ENCODE peak calls at places on chromosomes 16 and 17, in five cellular contexts. D is H1, J is K562, B is HepG2, M is GM12878. W is an unnamed sample.

GRCh38 chr17:56274491-56274890 is 121.2 kb downstream of the ANKFN1 start:
- DNase-seq in D (no peak), J (no peak), B (no peak), M (no peak), W (no peak)

GRCh38 chr16:81251871-81252270 is 13.4 kb downstream of the BCO1 start:
- DNase-seq in D (no peak), J (no peak), B (no peak), M (no peak), W (no peak)

GRCh38 chr16:19645557-19645981 is 72.5 kb downstream of the KNOP1 start:
- DNase-seq in D (peak), J (no peak), B (no peak), M (no peak), W (no peak)

GRCh38 chr17:82213251-82214011 is 789 bp upstream of the CCDC57 start:
- DNase-seq in D (peak), J (peak), B (peak), M (no peak), W (no peak)

GRCh38 chr16:66515543-66516171 is 34.3 kb downstream of the TK2 start:
- DNase-seq in D (peak), J (peak), B (no peak), M (no peak), W (no peak)

GRCh38 chr17:74457146-74457819 is 9.2 kb upstream of the CD300A start:
- DNase-seq in D (peak), J (peak), B (peak), M (no peak), W (peak)

GRCh38 chr16:16162591-16162990 is 60.7 kb downstream of the ABCC6 start:
- DNase-seq in D (no peak), J (no peak), B (no peak), M (no peak), W (no peak)

GRCh38 chr16:86099326-86099725 is 200.4 kb downstream of the IRF8 start:
- DNase-seq in D (no peak), J (no peak), B (no peak), M (no peak), W (no peak)

GRCh38 chr17:74957935-74958549 is 14.5 kb downstream of the HID1 start:
- DNase-seq in D (peak), J (peak), B (peak), M (no peak), W (no peak)

GRCh38 chr17:12637015-12637414 is 28.7 kb upstream of the MYOCD start:
- DNase-seq in D (no peak), J (no peak), B (no peak), M (no peak), W (no peak)

DNA sequence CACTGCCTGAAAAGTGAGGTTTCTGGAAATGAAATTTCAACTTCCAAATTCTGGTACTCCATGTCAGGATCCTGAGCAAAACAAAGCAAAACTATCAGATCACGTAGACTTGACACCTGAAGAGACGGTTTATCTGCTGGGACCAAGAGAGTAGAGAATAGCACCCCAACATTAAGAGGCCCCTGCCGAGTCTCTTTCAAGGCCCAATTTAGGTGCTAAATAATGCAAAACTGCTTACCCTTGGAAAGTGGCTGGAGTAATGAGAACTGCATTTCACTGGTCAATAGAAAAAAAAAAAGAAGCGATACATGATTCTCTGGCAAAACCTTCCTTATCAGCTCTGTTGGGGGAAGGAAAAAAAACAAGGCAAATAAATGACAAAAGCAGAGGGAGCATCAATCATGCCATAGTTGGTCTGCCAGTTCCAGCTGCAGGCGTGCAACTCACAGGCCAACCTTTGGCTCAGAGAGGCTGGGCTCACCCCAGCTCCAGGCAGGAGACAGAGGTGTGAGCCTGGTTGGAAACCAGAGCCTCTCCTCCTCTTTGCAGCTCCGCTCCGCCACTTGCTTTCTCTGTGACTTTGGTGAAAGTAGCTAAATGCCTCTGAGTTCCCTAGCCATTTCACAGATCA is 595.2 kb downstream of the TOX3 start:
- DNase-seq in D (peak), J (no peak), B (no peak), M (no peak), W (no peak)
- TF ChIP-seq SIN3A in D (no peak), J (no peak), B (no peak), M (no peak), W (no peak)

GRCh38 chr16:88863426-88863825 is 3.0 kb downstream of the PABPN1L start:
- DNase-seq in D (no peak), J (no peak), B (no peak), M (no peak), W (no peak)
- TF ChIP-seq CEBPB in D (no peak), J (no peak), B (no peak), M (no peak), W (no peak)

GRCh38 chr16:3734758-3735221 is 17.5 kb upstream of the TRAP1 start:
- DNase-seq in D (no peak), J (no peak), B (no peak), M (no peak), W (no peak)
- TF ChIP-seq SIN3A in D (no peak), J (no peak), B (no peak), M (no peak), W (no peak)

GRCh38 chr17:50479522-50480141 is 972 bp downstream of the RSAD1 start:
- DNase-seq in D (peak), J (peak), B (peak), M (peak), W (peak)
- TF ChIP-seq CEBPB in D (no peak), J (no peak), B (no peak), M (no peak), W (no peak)

GRCh38 chr17:72603346-72604242 is 482.8 kb downstream of the SOX9 start:
- DNase-seq in D (no peak), J (no peak), B (no peak), M (no peak), W (no peak)

GRCh38 chr17:72604518-72604917 is 483.7 kb downstream of the SOX9 start:
- DNase-seq in D (no peak), J (no peak), B (peak), M (no peak), W (no peak)

GRCh38 chr17:72600934-72601333 is 480.1 kb downstream of the SOX9 start:
- DNase-seq in D (no peak), J (no peak), B (no peak), M (no peak), W (no peak)

GRCh38 chr17:72605543-72605942 is 484.7 kb downstream of the SOX9 start:
- DNase-seq in D (no peak), J (no peak), B (no peak), M (no peak), W (no peak)

GRCh38 chr17:72602517-72603345 is 481.9 kb downstream of the SOX9 start:
- DNase-seq in D (peak), J (no peak), B (no peak), M (no peak), W (peak)
- TF ChIP-seq SIN3A in D (no peak), J (no peak), B (no peak), M (no peak), W (no peak)

GRCh38 chr17:30805944-30806456 is 18.5 kb downstream of the CRLF3 start:
- DNase-seq in D (no peak), J (no peak), B (no peak), M (no peak), W (no peak)
- TF ChIP-seq CEBPB in D (no peak), J (no peak), B (no peak), M (no peak), W (no peak)

GRCh38 chr16:47644166-47644565 is 183.0 kb downstream of the PHKB start:
- DNase-seq in D (no peak), J (no peak), B (no peak), M (no peak), W (no peak)
- TF ChIP-seq SIN3A in D (no peak), J (no peak), B (no peak), M (no peak), W (no peak)

GRCh38 chr16:6106061-6106460 is 1008.5 kb upstream of the EEF2KMT start:
- DNase-seq in D (no peak), J (no peak), B (no peak), M (no peak), W (no peak)

GRCh38 chr16:6113749-6114148 is 1016.2 kb upstream of the EEF2KMT start:
- DNase-seq in D (no peak), J (no peak), B (no peak), M (no peak), W (no peak)

GRCh38 chr16:6112700-6113099 is 1015.1 kb upstream of the EEF2KMT start:
- DNase-seq in D (no peak), J (no peak), B (no peak), M (no peak), W (no peak)

DNA sequence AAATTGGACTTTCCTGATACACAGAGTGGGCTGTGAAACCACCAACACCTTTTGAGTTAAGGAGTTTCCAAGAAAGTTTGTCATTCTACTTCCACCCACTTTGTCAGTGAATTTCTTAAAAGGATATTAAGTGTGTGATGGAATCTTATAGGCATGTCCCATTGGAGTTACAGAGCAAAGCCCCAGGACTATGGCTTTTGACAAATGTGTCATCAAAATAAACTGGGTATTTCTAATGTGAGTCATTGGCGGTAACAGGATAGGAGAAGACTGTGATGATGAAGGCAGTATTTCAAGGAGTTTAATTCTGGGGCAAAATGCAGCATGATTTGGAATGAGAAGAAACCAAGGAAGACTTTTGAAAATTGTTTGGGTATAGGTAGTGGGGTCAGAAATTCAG is 1013.8 kb upstream of the EEF2KMT start:
- DNase-seq in D (no peak), J (no peak), B (no peak), M (no peak), W (no peak)
- TF ChIP-seq CEBPB in D (no peak), J (no peak), B (no peak), M (no peak), W (no peak)

GRCh38 chr16:11571549-11571948 is 15.2 kb downstream of the LITAF start:
- DNase-seq in D (no peak), J (no peak), B (no peak), M (no peak), W (no peak)

GRCh38 chr16:11566398-11566797 is 20.3 kb downstream of the LITAF start:
- DNase-seq in D (no peak), J (no peak), B (no peak), M (no peak), W (no peak)

GRCh38 chr16:11572301-11572995 is 14.3 kb downstream of the LITAF start:
- DNase-seq in D (no peak), J (no peak), B (no peak), M (no peak), W (no peak)

GRCh38 chr16:11570258-11570657 is 16.5 kb downstream of the LITAF start:
- DNase-seq in D (no peak), J (no peak), B (no peak), M (no peak), W (no peak)

GRCh38 chr16:11570796-11571195 is 15.9 kb downstream of the LITAF start:
- DNase-seq in D (no peak), J (no peak), B (no peak), M (no peak), W (no peak)
- TF ChIP-seq SIN3A in D (no peak), J (no peak), B (no peak), M (no peak), W (no peak)

GRCh38 chr16:57530104-57530522 is 6.3 kb downstream of the CCDC102A start:
- DNase-seq in D (no peak), J (no peak), B (peak), M (no peak), W (no peak)
- TF ChIP-seq CEBPB in D (no peak), J (no peak), B (no peak), M (no peak), W (no peak)

W was measured in HCT116.